ENCODE peak calls at places on chromosomes 3 and 15, in four cellular contexts. P is GM23248, F is heart left ventricle, R is endodermal cell. L is an unnamed sample.

GRCh38 chr3:127034195-127034989 is 51.5 kb downstream of the PLXNA1 start:
- DNase-seq in F (peak), P (no peak), R (no peak), L (no peak)

GRCh38 chr15:75606711-75607684 is 18.5 kb downstream of the SNUPN start:
- DNase-seq in F (no peak), R (no peak), P (peak), L (no peak)

GRCh38 chr3:182435860-182436259 is 357.4 kb upstream of the ATP11B start:
- DNase-seq in R (no peak), F (no peak), P (no peak), L (peak)

GRCh38 chr15:66390670-66391069 is 4.0 kb downstream of the MAP2K1 start:
- DNase-seq in P (no peak), R (no peak), F (no peak), L (peak)

GRCh38 chr3:167626490-167626889 is 27.3 kb downstream of the WDR49 start:
- DNase-seq in P (no peak), R (no peak), F (no peak), L (peak)

GRCh38 chr3:106457278-106458210 is 588.7 kb upstream of the CBLB start:
- DNase-seq in R (peak), F (peak), P (peak), L (peak)

GRCh38 chr15:45095661-45096060 is 18.3 kb downstream of the DUOX2 start:
- DNase-seq in R (no peak), F (no peak), P (no peak), L (no peak)

GRCh38 chr3:54447427-54447826 is 325.1 kb downstream of the CACNA2D3 start:
- DNase-seq in P (no peak), F (no peak), R (no peak), L (no peak)

GRCh38 chr15:100635406-100636071 is 33.1 kb downstream of the ASB7 start:
- DNase-seq in R (peak), P (no peak), F (no peak), L (peak)

GRCh38 chr3:137410028-137410427 is 354.1 kb upstream of the SOX14 start:
- DNase-seq in F (no peak), R (no peak), P (no peak), L (no peak)

GRCh38 chr15:68028137-68028771 is 25.9 kb upstream of the PIAS1 start:
- DNase-seq in R (no peak), P (peak), F (no peak), L (no peak)

GRCh38 chr15:64464271-64465005 is 4.1 kb downstream of the ZNF609 start:
- DNase-seq in F (no peak), P (peak), R (no peak), L (no peak)

GRCh38 chr15:92383528-92384326 is 10.0 kb upstream of the ST8SIA2 start:
- DNase-seq in R (peak), F (no peak), P (peak), L (no peak)

GRCh38 chr15:65365229-65365628 is 12.6 kb downstream of the IGDCC3 start:
- DNase-seq in F (no peak), P (no peak), R (peak), L (no peak)

GRCh38 chr3:54905230-54905888 is 22.5 kb downstream of the LRTM1 start:
- DNase-seq in R (no peak), P (peak), F (no peak), L (no peak)

GRCh38 chr15:65373163-65373651 is 4.6 kb downstream of the IGDCC3 start:
- DNase-seq in R (peak), P (no peak), F (no peak), L (no peak)

GRCh38 chr3:73820431-73820830 is 195.7 kb upstream of the PDZRN3 start:
- DNase-seq in F (no peak), P (no peak), R (no peak), L (no peak)

GRCh38 chr3:102419786-102420185 is 15.0 kb upstream of the ZPLD1 start:
- DNase-seq in R (no peak), P (no peak), F (no peak), L (no peak)

GRCh38 chr3:136023264-136023978 is 57.9 kb downstream of the PPP2R3A start:
- DNase-seq in F (no peak), P (no peak), R (no peak), L (no peak)

GRCh38 chr3:15633766-15634588 is 32.4 kb downstream of the BTD start:
- DNase-seq in R (no peak), P (peak), F (no peak), L (no peak)

GRCh38 chr3:35664460-35664919 is 25.2 kb downstream of the ARPP21 start:
- DNase-seq in P (peak), F (peak), R (peak), L (peak)

GRCh38 chr3:83946554-83946953 is 1012.2 kb upstream of the CADM2 start:
- DNase-seq in P (no peak), R (peak), F (no peak), L (peak)

GRCh38 chr3:38271552-38271951 is 5.9 kb downstream of the SLC22A13 start:
- DNase-seq in F (no peak), P (no peak), R (no peak), L (no peak)

GRCh38 chr15:55031732-55032131 is 165.0 kb downstream of the RSL24D1 start:
- DNase-seq in F (no peak), R (no peak), P (no peak), L (no peak)

GRCh38 chr15:99181544-99181943 is 67.8 kb downstream of the TTC23 start:
- DNase-seq in F (peak), P (no peak), R (no peak), L (no peak)

GRCh38 chr15:34942363-34942762 is 27.2 kb downstream of the AQR start:
- DNase-seq in P (no peak), F (no peak), R (no peak), L (no peak)

DNA sequence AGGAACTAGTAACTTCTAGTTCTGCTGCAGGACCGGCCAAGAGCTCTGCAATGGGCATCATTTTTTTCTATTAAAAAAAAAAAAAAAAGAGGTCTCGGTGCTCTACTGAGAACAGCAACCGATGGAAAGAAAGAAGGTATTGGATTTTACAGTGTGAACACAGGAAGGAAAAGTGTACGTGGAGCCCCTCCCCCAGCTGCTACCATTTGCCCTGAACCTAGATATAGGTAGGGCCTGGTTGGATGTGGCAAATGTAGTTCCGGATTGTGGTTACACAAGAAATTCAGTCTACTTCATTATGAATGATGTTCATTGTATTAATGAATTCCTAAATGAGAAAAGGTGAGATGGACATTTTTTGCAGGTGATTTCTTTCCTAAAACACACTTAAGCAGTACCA is 17.9 kb upstream of the PPARG start:
- DNase-seq in R (no peak), P (no peak), F (no peak), L (no peak)
- H3K4me3 ChIP-seq in R (no peak), P (no peak), F (no peak), L (no peak)

GRCh38 chr3:12413721-12414255 is 70.5 kb upstream of the TSEN2 start:
- DNase-seq in F (no peak), P (no peak), R (no peak), L (no peak)

GRCh38 chr3:12409625-12410596 is 74.4 kb upstream of the TSEN2 start:
- DNase-seq in R (no peak), P (no peak), F (no peak), L (no peak)

GRCh38 chr3:12405432-12406272 is 78.6 kb upstream of the TSEN2 start:
- DNase-seq in P (peak), R (peak), F (peak), L (peak)

DNA sequence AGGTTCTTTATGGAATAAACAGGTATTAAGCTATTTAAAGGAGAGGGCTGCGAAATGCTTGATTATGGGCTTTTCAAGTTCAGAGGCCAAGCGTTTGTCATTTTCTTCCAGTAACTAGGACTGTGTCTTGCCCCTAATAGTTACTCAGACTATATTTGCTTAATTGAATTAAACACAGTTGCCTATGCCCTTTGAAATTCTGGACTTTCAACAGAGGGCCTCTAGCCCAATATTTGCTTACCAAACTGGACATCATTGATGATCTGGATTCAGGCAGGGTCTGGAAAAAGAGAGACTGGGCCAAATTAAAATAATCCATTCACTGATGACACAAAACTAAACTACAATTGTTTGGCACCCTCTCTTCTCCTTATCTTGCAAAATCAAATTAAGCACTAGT is 75.3 kb upstream of the TSEN2 start:
- DNase-seq in F (no peak), P (no peak), R (no peak), L (no peak)
- H3K4me3 ChIP-seq in F (no peak), P (no peak), R (no peak), L (no peak)

GRCh38 chr3:171354049-171354705 is 106.0 kb downstream of the TNIK start:
- DNase-seq in R (no peak), F (no peak), P (no peak), L (peak)
- H3K4me3 ChIP-seq in R (no peak), F (no peak), P (no peak), L (no peak)

DNA sequence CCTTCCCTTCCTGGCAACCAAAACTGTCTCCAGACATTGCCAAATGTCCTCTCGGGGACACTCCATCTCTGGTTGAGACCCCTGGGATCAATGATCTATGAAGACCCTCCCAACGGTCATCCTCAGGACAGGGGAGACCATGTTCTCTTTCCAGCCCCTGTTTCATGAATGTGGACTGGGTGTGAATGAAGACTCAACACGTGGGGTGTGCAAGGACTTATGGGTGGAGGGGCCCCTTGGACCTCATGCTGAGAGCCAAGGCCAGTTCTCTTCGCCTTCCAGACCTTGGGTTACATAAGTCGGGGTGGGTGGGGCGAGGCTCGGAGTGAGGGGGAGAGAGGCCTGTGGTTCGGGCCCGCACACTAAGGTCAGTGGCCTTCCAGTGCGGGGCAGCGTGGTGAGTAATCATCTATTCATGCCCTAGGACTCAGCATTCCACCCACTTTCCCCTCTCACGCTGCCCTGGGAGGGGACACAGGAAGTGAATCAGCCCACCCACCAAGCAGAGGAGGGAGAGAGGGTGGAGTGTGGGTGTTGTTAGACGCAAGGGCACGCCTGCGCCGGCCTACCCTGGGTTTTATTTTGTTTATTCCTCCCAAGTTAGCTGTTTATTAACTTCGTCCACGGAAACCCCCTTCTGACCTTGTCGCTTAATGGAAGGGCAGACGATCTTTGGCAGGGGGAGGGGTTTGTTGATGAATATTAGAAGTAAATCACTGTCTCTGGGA is 6.7 kb downstream of the PAQR5 start:
- DNase-seq in P (peak), R (no peak), F (no peak), L (peak)
- H3K4me3 ChIP-seq in P (no peak), R (no peak), F (no peak), L (no peak)

DNA sequence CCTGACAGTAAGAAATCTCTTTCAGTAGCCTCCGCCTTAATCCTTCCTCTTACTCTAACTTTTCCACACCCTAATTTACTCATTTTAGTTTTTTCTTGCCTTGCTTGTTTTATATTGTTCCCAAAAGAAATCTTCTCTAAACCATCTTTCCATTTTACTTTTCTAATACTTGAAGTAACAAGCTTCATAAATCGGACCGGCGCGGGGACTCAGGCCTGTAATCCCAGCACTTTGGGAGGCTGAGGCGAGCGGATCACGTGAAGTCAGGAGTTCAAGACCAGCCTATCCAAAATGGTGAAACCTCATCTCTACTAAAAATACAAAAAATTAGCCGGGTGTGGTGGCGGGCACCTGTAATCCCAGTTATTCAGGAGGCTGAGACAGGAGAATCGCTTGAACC is 17.3 kb downstream of the ZNF148 start:
- DNase-seq in F (no peak), R (no peak), P (peak), L (no peak)
- H3K4me3 ChIP-seq in F (peak), R (peak), P (peak), L (peak)

DNA sequence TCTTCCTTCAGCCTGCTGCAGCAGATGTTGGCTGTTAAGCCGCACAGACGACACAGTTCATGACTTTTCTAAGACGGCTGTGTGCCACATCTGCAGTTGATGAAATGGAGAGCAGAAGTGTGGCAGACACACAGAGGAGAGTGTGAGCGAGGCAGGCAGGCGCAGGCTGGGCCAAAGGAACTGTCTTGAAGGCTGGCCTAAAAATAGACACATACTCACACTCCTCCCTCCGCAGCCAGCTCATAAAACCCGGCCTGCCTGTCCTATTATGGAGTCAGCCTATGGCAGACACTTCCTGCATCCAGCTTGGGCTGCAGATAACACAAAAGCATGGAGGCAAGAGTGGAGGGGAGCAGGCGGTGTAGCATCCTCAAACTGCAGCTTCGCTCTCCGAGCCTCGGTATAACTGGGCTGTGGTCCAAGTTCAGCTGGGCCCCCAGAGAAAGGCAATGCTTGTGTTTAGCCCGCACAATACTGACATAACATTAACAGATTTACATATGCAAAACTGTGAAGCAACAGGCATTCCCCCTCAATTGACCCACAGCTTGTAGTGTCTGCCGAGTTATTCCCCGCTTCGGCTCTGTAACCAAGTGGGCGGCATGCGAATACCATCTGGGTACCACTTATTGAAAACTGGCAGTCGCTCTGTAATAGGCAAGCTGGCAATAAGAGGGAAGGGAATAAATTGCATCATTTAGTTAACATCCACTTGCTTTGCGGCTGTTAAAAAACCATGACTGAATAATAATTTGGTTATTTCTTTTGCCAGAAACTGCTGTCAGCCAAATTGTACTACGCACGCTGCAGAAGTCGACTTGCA is 40.8 kb downstream of the FOXP1 start:
- DNase-seq in P (peak), R (no peak), F (peak), L (peak)
- H3K4me3 ChIP-seq in P (peak), R (no peak), F (peak), L (no peak)

DNA sequence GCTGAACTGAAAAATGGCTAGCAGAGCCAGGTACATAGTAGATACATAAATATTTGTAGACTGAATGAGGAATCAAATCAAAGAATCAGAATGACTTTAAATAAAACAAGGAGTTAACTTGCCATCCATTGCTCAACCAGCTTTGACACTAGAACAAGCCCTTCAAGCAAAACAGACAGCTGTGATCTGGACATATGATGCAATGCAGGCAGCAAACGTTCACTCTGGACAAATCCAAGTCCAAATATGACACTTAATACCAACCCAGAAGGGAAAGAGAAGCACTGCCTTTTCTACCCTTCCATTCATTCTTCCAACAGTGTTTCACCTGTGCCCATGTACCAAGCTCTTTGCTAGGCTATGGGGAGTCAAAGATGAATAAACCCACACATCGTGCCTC is 4.5 kb downstream of the THRB start:
- DNase-seq in R (no peak), F (peak), P (peak), L (peak)
- H3K4me3 ChIP-seq in R (no peak), F (no peak), P (no peak), L (no peak)

GRCh38 chr3:185455860-185456259 is 43.0 kb downstream of the TMEM41A start:
- DNase-seq in F (no peak), R (no peak), P (peak), L (no peak)
- H3K4me3 ChIP-seq in F (no peak), R (no peak), P (no peak), L (no peak)

GRCh38 chr3:134463676-134464611 is 21.8 kb downstream of the ANAPC13 start:
- DNase-seq in P (peak), F (peak), R (peak), L (peak)
- H3K4me3 ChIP-seq in P (peak), F (peak), R (peak), L (no peak)

L was measured in epithelial cell of esophagus.